ENCODE peak calls at places on chromosomes 6 and 20, in ten cellular contexts. D is HFF-Myc, V is cardiac muscle cell, Q is GM06990, T is Panc1, S is heart left ventricle, L is left ventricle myocardium inferior, X is spleen, U is epithelial cell of esophagus, A is A673. O is an unnamed sample.

GRCh38 chr6:41470341-41471063 is 75.7 kb upstream of the FOXP4 start:
- DNase-seq in D (no peak), V (peak; percentile 75), Q (no peak), T (no peak), S (peak; percentile 82), L (peak; percentile 41), X (no peak), U (peak; percentile 31), A (peak; percentile 82), O (no peak)

GRCh38 chr6:35327349-35328027 is 14.9 kb upstream of the PPARD start:
- DNase-seq in D (no peak), V (peak; percentile 64), Q (peak; percentile 28), T (no peak), S (no peak), L (peak; percentile 51), X (peak; percentile 91), U (peak; percentile 68), A (peak; percentile 68), O (no peak)

GRCh38 chr6:152441892-152442291 is 195.3 kb downstream of the SYNE1 start:
- DNase-seq in D (no peak), V (no peak), Q (no peak), T (no peak), S (no peak), L (no peak), X (no peak), U (no peak), A (no peak), O (no peak)

GRCh38 chr6:85400331-85400730 is 49.6 kb upstream of the NT5E start:
- DNase-seq in D (no peak), V (no peak), Q (no peak), T (no peak), S (no peak), L (no peak), X (no peak), U (no peak), A (no peak), O (no peak)

GRCh38 chr20:57025666-57026065 is 240.8 kb downstream of the BMP7 start:
- DNase-seq in D (no peak), V (no peak), Q (no peak), T (no peak), S (no peak), L (no peak), X (no peak), U (no peak), A (no peak), O (no peak)

GRCh38 chr6:170192905-170193304 is 98.0 kb downstream of the DLL1 start:
- DNase-seq in D (no peak), V (no peak), Q (no peak), T (no peak), S (no peak), L (no peak), X (no peak), U (no peak), A (no peak), O (no peak)

GRCh38 chr6:105844275-105844848 is 241.8 kb upstream of the PRDM1 start:
- DNase-seq in D (no peak), V (no peak), Q (no peak), T (no peak), S (peak; percentile 77), L (peak; percentile 64), X (no peak), U (no peak), A (no peak), O (no peak)

GRCh38 chr6:72886170-72886569 is 264.3 kb downstream of the KCNQ5 start:
- DNase-seq in D (no peak), V (no peak), Q (no peak), T (no peak), S (no peak), L (no peak), X (no peak), U (no peak), A (no peak), O (no peak)

GRCh38 chr6:89079611-89080213 is 839 bp upstream of the PNRC1 start:
- DNase-seq in D (no peak), V (peak; percentile 86), Q (peak; percentile 41), T (peak; percentile 17), S (peak; percentile 63), L (peak; percentile 46), X (peak; percentile 85), U (peak; percentile 57), A (peak; percentile 64), O (no peak)

DNA sequence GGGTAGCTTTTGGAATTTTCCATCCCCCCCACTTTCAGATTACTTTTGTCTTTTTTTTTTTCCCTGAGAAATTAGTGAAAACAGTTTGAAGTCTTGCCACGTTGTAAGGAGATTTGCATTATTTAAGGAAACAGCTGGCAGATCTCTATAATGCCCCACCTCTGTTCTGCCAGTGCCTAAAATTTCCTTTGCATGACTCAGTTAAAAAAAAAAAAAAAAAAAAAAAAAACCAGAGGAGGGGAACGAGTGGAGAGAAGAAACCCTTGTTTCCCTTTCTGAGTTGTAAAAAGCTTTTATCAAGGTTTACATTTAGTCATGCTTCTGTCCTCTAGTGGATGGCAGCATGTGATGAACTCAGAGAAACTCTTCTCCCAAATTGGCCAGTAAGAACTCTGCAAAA is 33.5 kb downstream of the CARMIL1 start:
- DNase-seq in D (peak; percentile 41), V (peak; percentile 83), Q (no peak), T (no peak), S (no peak), L (no peak), X (no peak), U (peak; percentile 61), A (peak; percentile 93), O (no peak)
- TF ChIP-seq CTCF in D (peak; percentile 7), V (peak; percentile 40), Q (no peak), T (no peak), S (no peak), L (peak; percentile 9), X (no peak), U (peak; percentile 8), A (peak; percentile 35), O (no peak)

GRCh38 chr6:7129360-7129759 is 21.6 kb downstream of the RREB1 start:
- DNase-seq in D (no peak), V (no peak), Q (no peak), T (no peak), S (no peak), L (no peak), X (no peak), U (peak; percentile 89), A (no peak), O (no peak)
- H3K4me3 ChIP-seq in D (no peak overlapping the region), V (no peak overlapping the region), Q (no peak overlapping the region), T (no peak overlapping the region), S (no peak overlapping the region), L (no peak overlapping the region), X (no peak overlapping the region), U (no peak overlapping the region), A (no peak overlapping the region), O (no peak overlapping the region)

GRCh38 chr6:70289299-70289698 is 13.6 kb downstream of the COL9A1 start:
- DNase-seq in D (no peak), V (no peak), Q (no peak), T (no peak), S (no peak), L (no peak), X (no peak), U (no peak), A (peak; percentile 40), O (no peak)
- TF ChIP-seq CTCF in D (no peak), V (no peak), Q (no peak), T (peak; percentile 35), S (no peak), L (peak; percentile 40), X (no peak), U (peak; percentile 23), A (peak; percentile 48), O (peak; percentile 52)

DNA sequence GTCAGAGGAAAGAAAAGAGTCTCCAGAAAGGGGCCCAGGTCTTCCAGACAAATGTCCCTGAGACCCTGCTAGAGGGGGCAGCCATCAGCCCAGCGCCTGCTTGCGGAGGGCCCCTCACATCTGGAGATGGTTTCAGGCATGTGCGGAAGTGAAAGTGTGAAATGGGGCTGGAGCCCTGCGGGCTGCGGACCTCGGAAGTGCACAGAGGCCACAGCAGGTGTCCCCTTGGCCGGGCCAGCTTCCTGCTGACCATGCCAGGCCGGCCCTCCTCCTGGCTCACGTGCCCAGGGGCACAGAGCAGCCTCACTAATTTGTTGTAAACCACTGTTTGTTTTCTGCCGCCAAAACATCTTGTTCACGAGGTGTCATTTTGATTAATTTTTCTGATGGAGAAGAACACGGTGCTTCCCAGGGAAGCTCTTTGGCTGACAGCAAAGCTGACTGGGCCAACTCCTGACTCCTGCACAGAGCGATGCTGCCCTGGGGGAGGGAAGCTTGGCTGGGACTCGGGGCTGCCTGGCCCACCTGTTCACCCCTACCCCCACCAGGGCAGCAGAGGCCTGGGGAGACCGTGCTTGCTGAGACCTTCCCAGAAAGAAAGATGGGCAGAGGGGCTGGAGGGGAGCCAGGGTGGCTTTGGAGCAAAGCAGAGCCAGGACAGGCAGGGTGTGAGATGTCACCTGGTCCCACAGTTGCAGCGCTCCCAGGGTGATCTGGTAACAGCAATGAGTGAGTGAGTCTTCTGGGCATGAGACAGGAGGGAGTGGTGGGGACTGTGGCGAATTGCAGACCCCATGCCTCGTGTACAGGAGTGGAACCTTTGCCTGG is 54.2 kb downstream of the BCAS4 start:
- DNase-seq in D (no peak), V (no peak), Q (no peak), T (no peak), S (no peak), L (no peak), X (no peak), U (no peak), A (no peak), O (no peak)
- H3K4me3 ChIP-seq in D (no peak overlapping the region), V (no peak overlapping the region), Q (no peak overlapping the region), T (no peak overlapping the region), S (peak overlapping the region; percentile 25), L (peak overlapping the region; percentile 27), X (no peak overlapping the region), U (no peak overlapping the region), A (no peak overlapping the region), O (peak overlapping the region; percentile 8)

DNA sequence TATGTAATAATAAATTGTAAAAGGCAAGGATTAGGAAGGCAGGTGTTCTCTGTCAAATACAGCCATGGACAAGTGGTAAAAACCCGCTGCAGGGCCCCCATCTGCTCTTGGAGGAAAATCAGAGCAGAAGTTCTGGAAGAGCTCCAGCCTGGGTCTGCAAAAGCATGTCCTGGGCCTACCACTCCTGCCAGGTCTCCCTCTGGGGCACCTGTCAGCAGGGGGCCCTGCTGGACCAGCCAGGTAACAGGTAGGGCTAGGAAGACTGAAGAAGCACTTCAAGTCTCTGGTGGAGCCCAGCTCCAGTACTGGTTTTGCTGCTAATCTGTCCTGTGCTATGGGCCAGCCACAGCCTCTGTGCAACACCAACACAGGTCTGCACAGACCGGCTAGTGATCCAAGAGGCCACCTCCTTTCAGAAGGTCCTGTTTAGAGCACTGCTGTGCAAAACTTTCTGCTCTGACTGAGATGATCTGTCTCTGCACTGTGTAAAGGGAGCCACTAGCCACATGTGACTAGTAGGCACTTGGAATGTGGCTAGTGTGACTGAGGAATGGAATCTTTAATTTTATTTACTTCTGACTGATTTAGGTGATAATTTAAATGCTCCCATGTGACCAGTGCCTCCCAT is 30.2 kb downstream of the RRBP1 start:
- DNase-seq in D (no peak), V (no peak), Q (no peak), T (no peak), S (no peak), L (no peak), X (peak; percentile 66), U (peak; percentile 21), A (no peak), O (no peak)
- TF ChIP-seq CTCF in D (no peak), V (no peak), Q (peak; percentile 18), T (no peak), S (no peak), L (no peak), X (no peak), U (peak; percentile 39), A (no peak), O (peak; percentile 27)